ENCODE peak calls at places on chromosome 1, in seven cellular contexts. C, G, F, X, M, P and R are unnamed samples.

GRCh38 chr1:241607497-241607896 is 32.7 kb downstream of the CHML start:
- DNase-seq in C (no peak), G (no peak), F (no peak), X (no peak), M (no peak), P (no peak), R (no peak)

GRCh38 chr1:116472431-116472961 is 98.3 kb downstream of the CD58 start:
- DNase-seq in C (no peak), G (peak), F (no peak), X (peak), M (peak), P (no peak), R (no peak)

GRCh38 chr1:207918016-207918415 is 7.1 kb upstream of the CD34 start:
- DNase-seq in C (no peak), G (no peak), F (no peak), X (no peak), M (no peak), P (no peak), R (no peak)

GRCh38 chr1:177310326-177310725 is 139.6 kb downstream of the BRINP2 start:
- DNase-seq in C (no peak), G (no peak), F (no peak), X (no peak), M (peak), P (peak), R (peak)

GRCh38 chr1:101060992-101061391 is 35.4 kb upstream of the DPH5 start:
- DNase-seq in C (no peak), G (no peak), F (no peak), X (no peak), M (no peak), P (no peak), R (no peak)

GRCh38 chr1:76038306-76039004 is 36.1 kb upstream of the ST6GALNAC3 start:
- DNase-seq in C (peak), G (peak), F (no peak), X (no peak), M (peak), P (no peak), R (no peak)

GRCh38 chr1:46367072-46367471 is 26.5 kb downstream of the NSUN4 start:
- DNase-seq in C (no peak), G (no peak), F (no peak), X (no peak), M (no peak), P (no peak), R (no peak)

GRCh38 chr1:245822997-245823396 is 668.2 kb downstream of the KIF26B start:
- DNase-seq in C (peak), G (peak), F (no peak), X (no peak), M (no peak), P (no peak), R (no peak)

GRCh38 chr1:169325117-169325516 is 42.5 kb downstream of the NME7 start:
- DNase-seq in C (no peak), G (no peak), F (no peak), X (no peak), M (no peak), P (no peak), R (no peak)

GRCh38 chr1:13666317-13666716 is 33.7 kb upstream of the PRDM2 start:
- DNase-seq in C (no peak), G (no peak), F (no peak), X (no peak), M (no peak), P (no peak), R (no peak)

GRCh38 chr1:154129392-154129970 is 25.4 kb downstream of the NUP210L start:
- DNase-seq in C (no peak), G (peak), F (no peak), X (no peak), M (no peak), P (no peak), R (no peak)

GRCh38 chr1:12333036-12333785 is 103.4 kb downstream of the VPS13D start:
- DNase-seq in C (no peak), G (no peak), F (no peak), X (no peak), M (no peak), P (no peak), R (no peak)

GRCh38 chr1:18160290-18160942 is 52.8 kb downstream of the IGSF21 start:
- DNase-seq in C (no peak), G (no peak), F (peak), X (no peak), M (no peak), P (peak), R (no peak)

GRCh38 chr1:215082532-215083407 is at the start of gene KCNK2:
- DNase-seq in C (no peak), G (no peak), F (peak), X (peak), M (peak), P (no peak), R (no peak)

GRCh38 chr1:117895482-117896114 is 33.8 kb downstream of the GDAP2 start:
- DNase-seq in C (peak), G (peak), F (no peak), X (peak), M (peak), P (no peak), R (peak)

GRCh38 chr1:243716901-243717300 is 133.1 kb downstream of the AKT3 start:
- DNase-seq in C (no peak), G (peak), F (no peak), X (no peak), M (no peak), P (no peak), R (no peak)

GRCh38 chr1:38641661-38642060 is 217.9 kb downstream of the RRAGC start:
- DNase-seq in C (no peak), G (no peak), F (no peak), X (no peak), M (no peak), P (no peak), R (no peak)

GRCh38 chr1:22414244-22414751 is 37.4 kb upstream of the ZBTB40 start:
- DNase-seq in C (peak), G (peak), F (no peak), X (no peak), M (no peak), P (no peak), R (no peak)

GRCh38 chr1:33036051-33036525 is 595 bp downstream of the AK2 start:
- DNase-seq in C (no peak), G (no peak), F (no peak), X (peak), M (peak), P (no peak), R (no peak)

GRCh38 chr1:213585402-213585801 is 402.4 kb upstream of the PROX1 start:
- DNase-seq in C (no peak), G (no peak), F (no peak), X (no peak), M (no peak), P (no peak), R (no peak)

GRCh38 chr1:18922319-18922726 is 20.0 kb upstream of the ALDH4A1 start:
- DNase-seq in C (peak), G (peak), F (peak), X (no peak), M (peak), P (peak), R (peak)